ENCODE peak calls at places on chromosomes 12 and 14, in five cellular contexts. O, I, Q, W and T are unnamed samples.

GRCh38 chr12:45279916-45280547 is 64.1 kb downstream of the ANO6 start:
- DNase-seq in W (no peak), I (no peak), O (no peak), Q (peak; percentile 22), T (no peak)

GRCh38 chr12:20439634-20440033 is 71.3 kb downstream of the PDE3A start:
- DNase-seq in W (no peak), I (no peak), Q (no peak), O (no peak), T (no peak)

GRCh38 chr12:107486140-107486892 is 199.3 kb upstream of the PWP1 start:
- DNase-seq in W (no peak), O (no peak), Q (no peak), I (no peak), T (no peak)

GRCh38 chr14:95886366-95886765 is 9.7 kb downstream of the TUNAR start:
- DNase-seq in W (no peak), Q (no peak), I (no peak), O (no peak), T (no peak)

GRCh38 chr12:120413901-120414695 is 23.8 kb upstream of the COX6A1 start:
- DNase-seq in I (peak; percentile 73), O (no peak), Q (peak; percentile 8), W (peak; percentile 55), T (no peak)

GRCh38 chr12:110921262-110921661 is 883 bp upstream of the MYL2 start:
- DNase-seq in W (no peak), I (no peak), Q (no peak), O (no peak), T (no peak)

GRCh38 chr14:84483072-84483410 is 1046.9 kb upstream of the FLRT2 start:
- DNase-seq in O (no peak), Q (no peak), I (no peak), W (no peak), T (no peak)

GRCh38 chr12:84912191-84913142 is at the start of gene SLC6A15:
- DNase-seq in I (no peak), O (no peak), Q (no peak), W (no peak), T (no peak)

GRCh38 chr12:121190523-121191031 is 19.4 kb upstream of the P2RX4 start:
- DNase-seq in W (no peak), I (no peak), O (no peak), Q (no peak), T (no peak)

GRCh38 chr12:49428652-49429549 is 61.6 kb downstream of the SPATS2 start:
- DNase-seq in Q (peak; percentile 21), O (peak; percentile 3), W (no peak), I (no peak), T (no peak)

GRCh38 chr14:76904740-76905569 is 78.7 kb downstream of the LRRC74A start:
- DNase-seq in Q (no peak), O (peak; percentile 87), I (peak; percentile 56), W (peak; percentile 61), T (peak; percentile 91)

GRCh38 chr14:71322660-71323250 is 415.5 kb downstream of the PCNX1 start:
- DNase-seq in Q (no peak), W (no peak), O (no peak), I (no peak), T (no peak)

GRCh38 chr12:125185740-125186470 is 120.7 kb downstream of the AACS start:
- DNase-seq in I (peak; percentile 78), O (peak; percentile 49), Q (peak; percentile 92), W (peak; percentile 77), T (peak; percentile 84)

GRCh38 chr12:12915654-12916053 is 24.3 kb downstream of the GPRC5A start:
- DNase-seq in O (no peak), I (no peak), Q (no peak), W (no peak), T (no peak)

GRCh38 chr14:47262801-47263200 is 412.6 kb downstream of the MDGA2 start:
- DNase-seq in W (no peak), O (no peak), Q (no peak), I (no peak), T (no peak)
- H3K27ac ChIP-seq in W (no peak overlapping the region), O (no peak overlapping the region), Q (no peak overlapping the region), I (no peak overlapping the region), T (no peak overlapping the region)

GRCh38 chr14:99195602-99196309 is 76.2 kb downstream of the BCL11B start:
- DNase-seq in O (no peak), I (no peak), Q (no peak), W (no peak), T (peak; percentile 31)
- TF ChIP-seq POLR2AphosphoS5 in O (no peak), I (no peak), Q (no peak), W (no peak), T (no peak)

DNA sequence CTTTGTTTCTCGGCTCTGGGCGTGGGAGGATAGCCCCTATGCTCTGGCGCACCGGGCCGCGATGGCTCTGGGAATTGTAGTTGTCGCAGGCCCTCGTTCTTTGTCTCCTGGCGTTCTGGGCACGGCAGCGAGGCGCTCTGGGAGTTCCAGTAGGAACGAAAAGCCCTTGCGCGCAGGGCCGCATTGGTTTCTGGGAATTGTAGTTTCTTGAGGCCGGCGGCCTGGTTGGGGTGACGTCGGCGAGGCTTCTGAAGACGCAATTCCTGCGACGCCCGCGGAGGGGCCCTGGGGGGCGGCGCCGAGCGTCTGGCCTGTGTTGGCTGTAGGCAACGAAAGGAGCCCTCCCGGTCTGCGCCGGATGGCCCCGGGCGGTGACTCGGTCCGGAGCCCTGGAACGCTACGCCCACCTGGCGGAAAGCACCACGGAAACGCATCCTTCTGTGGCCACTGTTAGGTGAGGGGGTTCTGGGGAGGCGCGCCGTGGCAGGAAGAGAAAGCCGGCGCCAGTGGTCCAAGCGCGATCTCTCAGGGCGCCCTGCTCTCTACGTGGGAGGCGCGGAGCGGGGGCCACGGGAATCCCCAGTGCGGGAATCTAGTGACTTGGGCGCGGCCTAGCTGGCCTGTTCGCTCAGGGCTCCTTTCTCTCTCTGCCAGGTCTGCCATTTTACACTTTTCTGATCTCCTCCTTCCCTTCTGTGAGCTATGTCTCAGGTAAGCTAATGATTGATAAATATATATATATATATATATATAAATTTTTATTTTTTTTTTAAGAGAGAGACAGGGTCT is at the start of gene ZNF140:
- DNase-seq in W (peak; percentile 96), O (no peak), I (peak; percentile 95), Q (peak; percentile 86), T (peak; percentile 99)
- TF ChIP-seq POLR2A in W (peak; percentile 69), O (no peak), I (no peak), Q (peak; percentile 81), T (peak; percentile 24)

GRCh38 chr12:6276247-6276887 is 34.1 kb upstream of the PLEKHG6 start:
- DNase-seq in I (no peak), Q (no peak), O (no peak), W (no peak), T (peak; percentile 30)
- H3K27ac ChIP-seq in I (peak overlapping the region; percentile 24), Q (no peak overlapping the region), O (no peak overlapping the region), W (no peak overlapping the region), T (no peak overlapping the region)

DNA sequence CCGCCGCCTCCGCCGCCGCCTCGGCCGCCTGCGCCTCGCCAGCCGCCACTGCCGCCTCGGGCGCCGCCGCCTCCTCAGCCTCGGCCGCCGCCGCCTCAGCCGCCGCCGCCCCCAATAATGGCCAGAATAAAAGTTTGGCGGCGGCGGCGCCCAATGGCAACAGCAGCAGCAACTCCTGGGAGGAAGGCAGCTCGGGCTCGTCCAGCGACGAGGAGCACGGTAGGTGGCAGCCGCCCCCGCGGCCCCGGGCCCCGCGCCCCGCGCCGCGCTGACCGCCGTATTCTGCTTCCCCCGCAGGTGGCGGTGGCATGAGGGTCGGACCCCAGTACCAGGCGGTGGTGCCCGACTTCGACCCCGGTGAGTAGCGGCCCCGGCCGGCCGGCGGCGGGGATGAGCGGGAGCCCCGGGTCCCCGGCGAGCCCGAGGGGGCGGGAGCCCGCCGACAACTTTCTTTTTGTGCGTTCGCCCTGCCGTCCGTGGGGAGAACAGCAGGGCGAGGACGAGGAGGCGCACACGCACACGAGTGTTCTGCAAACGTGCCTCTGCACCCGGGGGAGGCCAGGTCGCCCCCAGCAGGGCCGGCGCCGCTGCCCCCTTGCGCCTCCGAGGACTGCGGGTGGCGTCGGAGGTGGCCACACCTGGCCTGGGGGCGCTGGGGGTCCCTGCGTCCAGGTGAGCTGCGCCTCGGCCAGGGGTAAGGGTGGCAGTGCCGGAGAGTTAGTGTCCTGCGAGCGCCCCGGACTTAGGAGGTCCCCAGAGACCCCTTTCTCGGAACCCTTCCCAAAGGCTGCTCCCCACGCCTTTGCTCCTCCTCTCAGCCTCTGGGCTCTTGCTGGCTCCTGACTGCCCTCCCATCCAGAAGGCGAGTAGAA is 756 bp downstream of the RCOR1 start:
- DNase-seq in I (peak; percentile 50), W (peak; percentile 50), O (no peak), Q (peak; percentile 53), T (peak; percentile 93)
- TF ChIP-seq POLR2AphosphoS5 in I (no peak), W (no peak), O (no peak), Q (no peak), T (peak; percentile 66)

GRCh38 chr14:79091381-79091963 is 921.3 kb downstream of the NRXN3 start:
- DNase-seq in Q (no peak), I (no peak), W (no peak), O (no peak), T (no peak)
- TF ChIP-seq POLR2A in Q (no peak), I (no peak), W (no peak), O (no peak), T (no peak)

DNA sequence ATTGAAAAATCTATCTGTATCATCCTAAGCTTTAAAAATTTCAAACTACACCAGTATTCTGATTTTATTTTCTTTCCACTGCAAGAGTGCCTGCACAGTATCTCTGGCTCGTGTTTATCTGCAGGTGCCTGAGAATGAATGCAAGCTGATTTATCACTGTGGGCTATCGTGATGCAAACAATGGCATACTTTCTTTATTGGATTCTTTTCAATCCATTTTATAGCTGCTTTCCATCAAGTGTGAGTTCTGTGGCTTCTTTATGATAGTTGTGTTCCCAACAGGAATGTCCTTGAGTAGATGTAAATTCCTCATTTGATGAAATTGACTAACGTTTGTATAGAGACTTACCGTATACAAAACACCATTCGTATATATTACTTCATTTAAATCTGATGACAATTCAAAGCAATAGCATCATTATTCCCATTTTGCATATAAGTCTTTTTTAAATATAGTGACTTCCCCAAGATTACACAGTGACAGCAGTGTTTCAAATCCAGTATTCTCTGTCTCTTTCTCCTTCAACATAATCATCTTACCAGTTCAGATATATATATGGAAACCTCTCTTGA is 160.3 kb upstream of the ABCD2 start:
- DNase-seq in W (no peak), O (no peak), I (no peak), Q (no peak), T (no peak)
- H3K27ac ChIP-seq in W (no peak overlapping the region), O (no peak overlapping the region), I (no peak overlapping the region), Q (no peak overlapping the region), T (no peak overlapping the region)

DNA sequence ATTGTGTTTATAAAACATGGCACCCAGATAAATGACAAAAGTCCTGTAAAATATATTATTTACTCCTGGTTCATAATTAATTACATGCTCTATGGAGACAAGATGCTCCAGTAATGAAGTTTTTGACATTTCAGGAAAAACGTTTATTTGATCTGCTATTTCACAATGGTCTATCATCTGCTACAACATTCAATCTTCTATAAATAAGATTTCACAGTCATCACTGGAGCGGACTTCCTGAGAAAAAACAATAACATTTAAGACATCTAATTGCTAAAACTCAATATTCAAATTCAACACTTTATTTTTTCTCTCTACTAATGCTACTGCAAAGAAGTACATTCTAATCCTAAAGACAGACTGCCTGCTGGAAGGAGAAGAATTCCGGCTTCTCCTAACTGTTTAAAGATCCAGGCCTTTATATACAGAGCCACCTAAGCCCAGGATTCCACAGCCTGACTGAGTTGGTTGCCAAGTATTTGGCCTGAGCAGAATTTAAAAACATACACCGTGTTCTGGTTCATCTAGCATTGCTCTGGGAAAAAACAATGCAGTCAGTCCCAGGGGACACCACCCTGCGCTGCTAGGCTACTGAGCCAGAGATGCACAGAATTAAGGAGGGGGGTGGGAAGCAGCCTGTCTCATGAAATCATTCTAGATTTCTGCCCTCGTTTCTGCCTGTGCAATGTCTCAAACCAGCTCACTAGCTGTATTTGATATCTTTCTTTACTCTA is 58.0 kb downstream of the TMTC1 start:
- DNase-seq in I (no peak), Q (no peak), O (no peak), W (peak; percentile 19), T (no peak)
- TF ChIP-seq POLR2AphosphoS5 in I (no peak), Q (no peak), O (no peak), W (no peak), T (no peak)